ENCODE peak calls at places on chromosomes 5 and 9, in nine cellular contexts. O is choroid plexus epithelial cell, I is IMR-90, B is cardiac muscle cell, V is dorsolateral prefrontal cortex, C is epithelial cell of proximal tubule, G is cardiac fibroblast, M is colonic mucosa, F is fibroblast of the aortic adventitia. Q is an unnamed sample.
A peak's percentile ranks its signal among the peaks of the same experiment; 100 is the strongest.

GRCh38 chr5:103953601-103954382 is 391.2 kb upstream of the NUDT12 start:
- DNase-seq in V (no peak), O (no peak), I (no peak), M (no peak), G (no peak), C (no peak), B (no peak), F (no peak), Q (no peak)

GRCh38 chr9:4590430-4591122 is 71.5 kb upstream of the PLPP6 start:
- DNase-seq in V (no peak), O (peak; percentile 63), I (peak; percentile 57), F (peak; percentile 20), B (no peak), G (peak; percentile 47), M (no peak), C (peak; percentile 1), Q (no peak)

GRCh38 chr9:127207734-127208410 is 56.7 kb upstream of the GARNL3 start:
- DNase-seq in O (no peak), F (no peak), B (no peak), M (no peak), C (no peak), V (no peak), G (no peak), I (no peak), Q (no peak)

GRCh38 chr9:129331772-129332512 is 153.9 kb upstream of the IER5L start:
- DNase-seq in B (no peak), G (no peak), F (peak; percentile 22), M (no peak), O (no peak), I (no peak), V (no peak), C (no peak), Q (no peak)

GRCh38 chr5:171999877-172000276 is 6.6 kb downstream of the FBXW11 start:
- DNase-seq in V (no peak), I (no peak), G (no peak), O (no peak), C (no peak), B (no peak), M (no peak), F (no peak), Q (no peak)

GRCh38 chr5:1130218-1130946 is 18.5 kb upstream of the SLC12A7 start:
- DNase-seq in C (no peak), V (no peak), M (peak; percentile 89), B (no peak), O (no peak), I (no peak), G (no peak), F (no peak), Q (no peak)

GRCh38 chr5:176365663-176366574 is 632 bp downstream of the ARL10 start:
- DNase-seq in I (peak; percentile 55), M (peak; percentile 39), G (peak; percentile 54), V (peak; percentile 38), O (peak; percentile 33), B (peak; percentile 47), F (peak; percentile 43), C (no peak), Q (peak; percentile 84)

GRCh38 chr5:124527220-124527991 is 219.0 kb downstream of the ZNF608 start:
- DNase-seq in C (peak; percentile 33), I (peak; percentile 21), F (peak; percentile 64), V (no peak), O (no peak), M (peak; percentile 59), G (peak; percentile 18), B (no peak), Q (peak; percentile 12)

GRCh38 chr9:80285325-80285724 is 713.6 kb downstream of the TLE4 start:
- DNase-seq in B (peak; percentile 2), F (no peak), C (no peak), I (peak; percentile 7), M (no peak), O (peak; percentile 71), V (no peak), G (peak; percentile 57), Q (peak; percentile 10)
- TF ChIP-seq CTCF in B (peak; percentile 9), F (no peak), C (peak; percentile 50), I (peak; percentile 32), M (no peak), O (peak; percentile 70), V (peak; percentile 40), G (peak; percentile 27), Q (no peak)

GRCh38 chr5:63564789-63565188 is 397.5 kb downstream of the HTR1A start:
- DNase-seq in C (no peak), B (no peak), I (no peak), M (no peak), V (no peak), G (no peak), O (no peak), F (no peak), Q (no peak)

DNA sequence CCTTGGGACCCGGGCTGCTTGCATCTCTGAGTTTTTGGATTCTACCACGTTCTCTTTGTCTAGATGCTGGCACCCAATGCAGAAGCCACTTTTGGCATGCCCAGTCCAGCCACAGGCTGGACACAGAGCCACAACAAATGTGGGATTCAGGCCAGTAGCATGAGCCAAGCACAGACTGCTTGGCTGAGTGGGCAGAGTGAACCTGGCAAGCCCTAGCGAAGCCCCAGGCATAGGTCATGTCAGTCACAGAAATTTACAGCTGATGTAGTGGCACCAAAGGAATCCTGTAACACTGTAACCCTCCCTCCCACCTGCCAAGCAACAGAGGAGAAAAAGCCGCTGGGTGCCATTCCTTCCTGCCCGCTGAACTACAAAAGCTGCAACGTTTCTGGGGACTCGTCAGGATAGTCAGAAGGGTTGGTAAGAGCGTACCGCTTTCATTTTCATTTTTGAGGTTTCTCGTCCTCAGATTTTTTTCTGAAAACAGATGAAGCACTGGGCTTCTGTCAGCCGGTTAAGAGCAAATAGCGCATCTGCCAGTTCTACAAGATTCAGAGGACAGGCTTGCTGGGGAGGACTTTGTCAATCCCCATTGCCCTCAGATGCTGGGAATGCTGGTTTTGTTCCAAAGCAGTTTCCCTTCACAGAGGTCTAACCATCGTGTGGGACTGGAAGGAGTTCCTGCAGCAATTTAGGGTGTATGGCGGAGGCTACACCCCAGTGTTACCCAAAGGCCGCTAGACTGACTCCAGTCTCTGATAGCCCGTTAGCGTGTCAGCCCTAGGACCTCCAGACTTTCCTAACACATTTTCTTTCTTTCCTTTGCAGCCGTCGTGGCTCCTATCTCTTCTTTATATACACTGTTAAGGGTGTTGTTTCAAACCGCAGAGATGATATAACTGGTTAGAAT is 399.0 kb downstream of the HTR1A start:
- DNase-seq in I (no peak), O (no peak), B (no peak), G (no peak), M (no peak), V (peak; percentile 49), F (no peak), C (no peak), Q (no peak)
- H3K4me3 ChIP-seq in I (no peak overlapping the region), O (no peak overlapping the region), B (no peak overlapping the region), G (no peak overlapping the region), M (no peak overlapping the region), V (no peak overlapping the region), F (no peak overlapping the region), C (peak overlapping the region; percentile 14), Q (no peak overlapping the region)

DNA sequence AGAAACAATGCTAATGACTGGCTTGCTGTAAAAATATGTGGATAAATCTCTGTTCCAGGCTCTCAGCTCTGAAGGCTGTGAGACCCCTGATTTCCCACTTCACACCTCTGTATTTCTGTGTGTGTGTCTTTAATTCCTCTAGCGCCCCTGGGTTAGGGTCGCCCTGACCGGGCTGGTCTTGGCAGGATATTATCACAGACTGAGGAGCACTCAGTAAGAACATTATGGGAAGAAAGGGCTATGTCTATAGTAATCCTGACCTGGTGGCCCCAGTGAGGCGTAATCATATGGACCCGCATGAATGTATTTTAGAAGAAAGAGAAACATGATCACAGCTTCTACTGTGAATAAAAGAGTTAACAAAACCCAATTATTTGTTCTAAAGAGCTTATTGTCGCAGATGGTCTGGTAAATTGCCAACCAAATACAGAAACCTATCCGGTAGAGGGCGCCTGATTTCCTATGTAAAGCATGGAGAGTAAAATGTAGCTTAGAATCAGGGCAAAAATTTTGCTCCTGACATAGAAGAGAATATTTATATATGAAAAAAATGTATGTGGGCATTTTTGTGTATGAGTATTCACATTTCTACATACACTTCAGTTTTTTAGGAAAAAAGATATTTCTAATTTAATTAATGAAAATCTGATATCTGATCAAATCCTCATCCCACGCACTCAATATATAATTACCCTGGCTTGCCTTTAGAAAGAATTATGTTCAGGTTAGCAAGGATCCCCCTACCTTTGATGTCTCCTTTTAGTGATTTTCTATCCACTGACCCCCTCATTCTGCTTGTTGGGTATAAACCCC is 5.8 kb upstream of the IFNA1 start:
- DNase-seq in C (no peak), I (peak; percentile 73), V (no peak), M (peak; percentile 57), F (peak; percentile 83), G (peak; percentile 87), O (peak; percentile 88), B (peak; percentile 70), Q (peak; percentile 86)
- TF ChIP-seq CTCF in C (peak; percentile 63), I (peak; percentile 72), V (peak; percentile 65), M (peak; percentile 30), F (peak; percentile 61), G (peak; percentile 61), O (peak; percentile 65), B (peak; percentile 64), Q (peak; percentile 52)

GRCh38 chr5:177430972-177431316 is 4.5 kb downstream of the GRK6 start:
- DNase-seq in O (no peak), I (no peak), F (no peak), C (no peak), V (no peak), B (no peak), G (no peak), M (no peak), Q (no peak)

GRCh38 chr5:177428574-177429217 is 2.2 kb downstream of the GRK6 start:
- DNase-seq in B (no peak), F (no peak), O (no peak), I (no peak), V (no peak), C (no peak), G (no peak), M (no peak), Q (no peak)

GRCh38 chr5:177430146-177430951 is 3.9 kb downstream of the GRK6 start:
- DNase-seq in C (no peak), M (no peak), G (no peak), F (no peak), O (no peak), I (no peak), B (no peak), V (no peak), Q (no peak)

GRCh38 chr5:177427919-177428573 is 1.6 kb downstream of the GRK6 start:
- DNase-seq in C (no peak), M (no peak), V (no peak), G (no peak), O (no peak), I (no peak), F (no peak), B (no peak), Q (no peak)

DNA sequence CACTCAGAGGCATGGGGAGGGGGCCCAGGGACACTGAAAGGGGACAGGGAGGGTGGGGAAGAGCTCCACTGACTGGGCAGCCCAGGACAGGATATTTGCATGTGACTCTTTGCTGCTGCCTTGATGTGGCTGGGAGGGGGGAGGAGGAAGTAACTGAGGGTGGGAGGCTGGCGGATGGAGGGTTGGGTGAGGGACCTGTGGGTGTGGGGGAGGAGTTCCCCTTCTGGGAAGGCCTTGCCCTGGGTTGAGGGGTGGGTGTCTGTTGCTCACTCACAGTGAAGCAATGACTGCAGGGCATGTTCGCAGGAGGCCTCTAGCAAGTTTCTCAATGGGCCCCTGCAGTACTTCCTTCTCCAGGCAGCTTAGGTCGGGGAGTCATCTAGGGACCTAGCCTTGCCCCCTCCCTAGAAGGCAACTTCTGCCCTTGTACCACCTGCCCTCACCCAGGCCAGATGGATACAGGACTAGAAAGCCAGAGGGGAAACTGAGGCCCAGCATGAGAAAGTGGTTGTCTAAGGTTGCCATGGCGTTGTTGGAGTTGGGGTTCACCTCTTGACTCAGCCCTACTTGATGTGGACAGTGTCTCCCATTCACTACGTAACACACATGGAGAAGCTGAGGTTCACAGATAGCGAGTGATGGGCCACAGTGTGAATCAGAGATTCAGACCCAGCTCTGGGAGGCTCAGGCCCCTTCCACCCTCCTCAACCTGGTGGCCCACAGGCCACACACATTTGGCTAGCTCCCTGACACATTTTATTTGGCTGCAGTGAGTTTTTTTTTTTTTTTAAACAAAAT is 3.0 kb downstream of the GRK6 start:
- DNase-seq in M (peak; percentile 57), I (no peak), F (no peak), O (no peak), B (no peak), V (no peak), C (no peak), G (no peak), Q (no peak)
- H3K4me3 ChIP-seq in M (no peak overlapping the region), I (no peak overlapping the region), F (no peak overlapping the region), O (no peak overlapping the region), B (no peak overlapping the region), V (no peak overlapping the region), C (no peak overlapping the region), G (no peak overlapping the region), Q (no peak overlapping the region)